ENCODE peak calls at places on chromosomes 12 and 14, in six cellular contexts. J is tibial nerve, P is gastrocnemius medialis, Z is brain microvascular endothelial cell, X is neural progenitor cell, Y is A549. S is an unnamed sample.
A peak's percentile ranks its signal among the peaks of the same experiment; 100 is the strongest.

GRCh38 chr14:89388853-89389252 is 28.2 kb downstream of the FOXN3 start:
- DNase-seq in J (no peak), X (peak; percentile 30), Y (no peak), Z (no peak), P (no peak), S (no peak)

GRCh38 chr12:127926004-127926403 is 341.0 kb upstream of the TMEM132C start:
- DNase-seq in X (peak; percentile 73), P (no peak), Y (peak; percentile 6), J (no peak), Z (peak; percentile 66), S (peak; percentile 47)

GRCh38 chr12:110228756-110229155 is 52.3 kb upstream of the ATP2A2 start:
- DNase-seq in J (no peak), X (no peak), Z (no peak), P (no peak), Y (no peak), S (no peak)

GRCh38 chr12:109475993-109476806 is 900 bp downstream of the KCTD10 start:
- DNase-seq in J (no peak), Y (no peak), P (no peak), X (peak; percentile 24), Z (no peak), S (no peak)

GRCh38 chr14:104937161-104937560 is 12.5 kb downstream of the PLD4 start:
- DNase-seq in Y (no peak), X (no peak), Z (no peak), P (no peak), J (no peak), S (no peak)

GRCh38 chr12:15131462-15131861 is 89.8 kb downstream of the RERG start:
- DNase-seq in Z (peak; percentile 39), X (no peak), J (no peak), P (no peak), Y (peak; percentile 31), S (no peak)

GRCh38 chr14:78135450-78135891 is 34.7 kb upstream of the NRXN3 start:
- DNase-seq in J (no peak), Y (peak; percentile 87), P (no peak), Z (no peak), X (no peak), S (no peak)

GRCh38 chr12:54560374-54560858 is 11.0 kb downstream of the PDE1B start:
- DNase-seq in Y (peak; percentile 80), J (peak; percentile 85), X (peak; percentile 91), Z (peak; percentile 68), P (peak; percentile 84), S (peak; percentile 88)

GRCh38 chr12:114767906-114768697 is 84.1 kb upstream of the TBX3 start:
- DNase-seq in Z (no peak), J (no peak), X (no peak), Y (peak; percentile 59), P (no peak), S (no peak)

GRCh38 chr14:78595797-78596196 is 425.6 kb downstream of the NRXN3 start:
- DNase-seq in J (no peak), Y (peak; percentile 5), X (peak; percentile 48), Z (no peak), P (no peak), S (no peak)

GRCh38 chr14:33347816-33348215 is 409.1 kb downstream of the NPAS3 start:
- DNase-seq in Z (no peak), P (no peak), X (no peak), Y (no peak), J (no peak), S (no peak)

GRCh38 chr14:91311284-91311662 is 66.8 kb upstream of the GPR68 start:
- DNase-seq in X (no peak), Y (no peak), J (no peak), P (no peak), Z (no peak), S (no peak)

GRCh38 chr14:69664865-69665526 is 53.6 kb downstream of the SUSD6 start:
- DNase-seq in Y (no peak), X (no peak), P (no peak), Z (no peak), J (no peak), S (no peak)
- H3K27ac ChIP-seq in Y (no peak overlapping the region), X (no peak overlapping the region), P (peak overlapping the region; percentile 66), Z (no peak overlapping the region), J (no peak overlapping the region), S (no peak overlapping the region)

GRCh38 chr12:24228371-24228770 is 278.9 kb upstream of the SOX5 start:
- DNase-seq in X (no peak), Y (no peak), P (no peak), J (no peak), Z (no peak), S (no peak)
- H3K27ac ChIP-seq in X (no peak overlapping the region), Y (no peak overlapping the region), P (no peak overlapping the region), J (no peak overlapping the region), Z (no peak overlapping the region), S (no peak overlapping the region)

GRCh38 chr12:93740721-93741120 is 63.5 kb downstream of the CRADD start:
- DNase-seq in X (no peak), J (no peak), P (no peak), Z (no peak), Y (no peak), S (no peak)

GRCh38 chr12:93743229-93743998 is 66.2 kb downstream of the CRADD start:
- DNase-seq in Z (no peak), X (no peak), J (no peak), Y (no peak), P (no peak), S (no peak)

GRCh38 chr12:93741741-93742085 is 64.5 kb downstream of the CRADD start:
- DNase-seq in J (no peak), P (no peak), Z (no peak), X (peak; percentile 73), Y (peak; percentile 25), S (peak; percentile 48)

GRCh38 chr12:93743999-93744689 is 67.0 kb downstream of the CRADD start:
- DNase-seq in X (no peak), J (no peak), Z (no peak), Y (no peak), P (no peak), S (no peak)

DNA sequence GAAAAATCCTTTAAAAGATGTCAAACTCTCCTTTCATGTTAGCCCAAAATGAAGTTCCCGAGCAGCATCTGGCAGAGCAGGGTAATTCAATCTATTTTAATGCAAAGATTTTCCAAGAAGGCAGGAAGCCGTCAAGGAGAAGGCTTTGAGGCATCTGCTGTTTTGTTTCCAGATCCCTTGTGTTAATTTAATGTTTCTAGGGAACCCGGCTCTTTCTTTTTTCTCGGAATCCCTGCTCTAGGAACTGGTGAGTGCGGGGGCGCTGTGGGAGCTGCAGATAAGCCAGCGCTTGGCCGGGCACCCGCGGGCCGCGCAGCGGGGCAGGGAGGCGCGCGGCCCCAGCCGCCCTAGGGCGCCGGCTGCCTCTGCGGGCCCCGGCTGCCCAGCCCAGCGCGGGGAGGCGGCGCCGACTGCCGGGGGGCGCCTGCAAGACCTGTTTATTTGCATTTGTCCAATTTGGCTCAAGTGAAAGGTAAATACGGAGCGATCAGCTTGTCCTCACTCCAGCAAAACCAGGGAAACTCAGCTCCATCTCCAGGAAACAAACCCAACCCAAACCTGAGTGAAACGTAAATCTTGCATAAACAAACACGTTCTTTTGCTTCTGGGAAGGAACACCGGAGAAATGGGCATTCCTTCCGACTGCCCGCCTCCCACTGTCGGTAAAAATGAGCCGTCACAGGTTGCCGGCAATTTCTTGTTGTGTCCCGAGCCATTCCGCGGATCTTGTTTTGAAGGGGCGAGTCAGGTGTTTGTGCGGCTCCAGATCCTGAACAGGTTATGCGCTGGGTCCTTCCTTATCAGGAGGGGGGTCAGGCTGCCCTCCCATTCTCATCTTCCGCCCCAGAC is 65.1 kb downstream of the CRADD start:
- DNase-seq in Y (peak; percentile 81), X (peak; percentile 79), P (peak; percentile 52), J (peak; percentile 63), Z (peak; percentile 63), S (peak; percentile 33)
- H3K27ac ChIP-seq in Y (peak overlapping the region; percentile 87), X (peak overlapping the region; percentile 6), P (peak overlapping the region; percentile 78), J (peak overlapping the region; percentile 80), Z (peak overlapping the region; percentile 46), S (peak overlapping the region; percentile 65)

GRCh38 chr14:50229646-50230045 is 1.7 kb downstream of the SOS2 start:
- DNase-seq in P (no peak), J (no peak), X (no peak), Y (no peak), Z (no peak), S (no peak)
- H3K27ac ChIP-seq in P (peak overlapping the region; percentile 97), J (peak overlapping the region; percentile 91), X (no peak overlapping the region), Y (peak overlapping the region; percentile 6), Z (no peak overlapping the region), S (no peak overlapping the region)

DNA sequence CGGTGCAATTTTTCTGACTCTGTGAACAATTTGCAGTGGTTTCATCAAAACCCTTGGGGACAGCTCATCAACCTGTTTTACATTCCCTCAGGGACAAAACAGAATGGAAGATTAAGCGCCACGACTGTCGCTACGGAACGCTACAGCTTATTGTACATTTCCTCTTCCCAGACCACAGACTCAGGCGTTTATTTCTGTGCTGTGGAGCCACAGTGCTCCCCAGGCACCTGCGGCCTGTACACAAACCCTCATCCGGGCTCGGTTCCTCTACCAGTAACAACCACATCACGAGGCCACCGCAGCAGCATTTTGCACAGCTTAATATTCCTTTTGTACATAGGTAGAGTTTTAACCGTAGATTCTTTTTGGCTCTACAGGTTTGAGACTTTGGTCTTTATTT is 397.4 kb upstream of the OR4E1 start:
- DNase-seq in Z (no peak), Y (no peak), X (no peak), P (no peak), J (no peak), S (no peak)
- H3K27ac ChIP-seq in Z (no peak overlapping the region), Y (no peak overlapping the region), X (no peak overlapping the region), P (no peak overlapping the region), J (no peak overlapping the region), S (no peak overlapping the region)

GRCh38 chr14:70779667-70780066 is 29.6 kb downstream of the MAP3K9 start:
- DNase-seq in X (no peak), Z (no peak), P (peak; percentile 69), J (no peak), Y (no peak), S (no peak)

GRCh38 chr14:70785556-70785955 is 23.8 kb downstream of the MAP3K9 start:
- DNase-seq in X (no peak), Z (peak; percentile 11), P (no peak), Y (no peak), J (no peak), S (no peak)

GRCh38 chr14:70784886-70785285 is 24.4 kb downstream of the MAP3K9 start:
- DNase-seq in Z (no peak), Y (no peak), J (no peak), X (no peak), P (no peak), S (no peak)

GRCh38 chr14:70780396-70781075 is 28.8 kb downstream of the MAP3K9 start:
- DNase-seq in P (peak; percentile 20), X (no peak), Z (no peak), J (no peak), Y (no peak), S (no peak)

GRCh38 chr14:70782361-70782760 is 27.0 kb downstream of the MAP3K9 start:
- DNase-seq in Y (no peak), J (no peak), P (no peak), Z (peak; percentile 56), X (no peak), S (no peak)
- H3K27ac ChIP-seq in Y (no peak overlapping the region), J (no peak overlapping the region), P (no peak overlapping the region), Z (peak overlapping the region; percentile 47), X (no peak overlapping the region), S (no peak overlapping the region)

GRCh38 chr12:83225806-83226205 is 539.1 kb downstream of the TMTC2 start:
- DNase-seq in X (no peak), P (no peak), Y (no peak), Z (no peak), J (no peak), S (no peak)
- H3K27ac ChIP-seq in X (no peak overlapping the region), P (no peak overlapping the region), Y (no peak overlapping the region), Z (no peak overlapping the region), J (no peak overlapping the region), S (no peak overlapping the region)